ENCODE peak calls at places on chromosomes 6 and 20, in five cellular contexts. S is HepG2, D is GM12878, N is H1, Z is K562. H is an unnamed sample.
A peak's percentile ranks its signal among the peaks of the same experiment; 100 is the strongest.

GRCh38 chr6:36755435-36756348 is 58.1 kb downstream of the RAB44 start:
- DNase-seq in Z (no peak), N (no peak), S (peak; percentile 40), D (peak; percentile 91), H (no peak)

GRCh38 chr6:132446136-132446535 is 44.9 kb upstream of the MOXD1 start:
- DNase-seq in S (no peak), Z (no peak), N (no peak), D (no peak), H (no peak)

GRCh38 chr6:159267165-159267564 is 98.0 kb downstream of the FNDC1 start:
- DNase-seq in Z (peak; percentile 42), S (no peak), D (no peak), N (peak; percentile 57), H (peak; percentile 57)

GRCh38 chr20:373171-373890 is 7.2 kb upstream of the TRIB3 start:
- DNase-seq in D (no peak), Z (peak; percentile 82), S (peak; percentile 87), N (no peak), H (peak; percentile 46)

GRCh38 chr20:22921595-22922421 is 113.3 kb upstream of the SSTR4 start:
- DNase-seq in N (no peak), Z (peak; percentile 45), S (no peak), D (no peak), H (no peak)

GRCh38 chr20:7195704-7196103 is 428.2 kb downstream of the BMP2 start:
- DNase-seq in S (no peak), D (no peak), Z (no peak), N (no peak), H (no peak)

GRCh38 chr6:46170357-46171289 is at the start of gene ENPP5:
- DNase-seq in N (peak; percentile 92), D (peak; percentile 12), Z (peak; percentile 37), S (no peak), H (peak; percentile 98)

GRCh38 chr20:32484221-32485125 is 100.7 kb downstream of the NOL4L start:
- DNase-seq in D (no peak), S (no peak), N (peak; percentile 68), Z (no peak), H (peak; percentile 78)

GRCh38 chr6:168022488-168023321 is 25.2 kb downstream of the KIF25 start:
- DNase-seq in S (no peak), N (peak; percentile 28), D (no peak), Z (no peak), H (no peak)

GRCh38 chr20:35298264-35298663 is 6.0 kb upstream of the FAM83C start:
- DNase-seq in N (no peak), Z (no peak), S (no peak), D (no peak), H (no peak)

GRCh38 chr6:113634352-113635163 is 222.6 kb upstream of the MARCKS start:
- DNase-seq in S (no peak), D (peak; percentile 88), Z (no peak), N (no peak), H (no peak)

GRCh38 chr6:145332001-145332400 is 403.3 kb downstream of the EPM2A start:
- DNase-seq in N (no peak), D (no peak), Z (no peak), S (peak; percentile 16), H (peak; percentile 51)

GRCh38 chr6:44161997-44162338 is 3.3 kb downstream of the CAPN11 start:
- DNase-seq in Z (no peak), N (peak; percentile 39), S (no peak), D (no peak), H (no peak)

GRCh38 chr6:105740946-105741605 is 338.2 kb upstream of the PREP start:
- DNase-seq in S (no peak), N (no peak), D (no peak), Z (peak; percentile 17), H (no peak)

GRCh38 chr20:59006167-59006863 is 739 bp downstream of the CTSZ start:
- DNase-seq in N (no peak), S (no peak), Z (no peak), D (no peak), H (peak; percentile 33)

GRCh38 chr6:131717815-131718214 is 7.0 kb upstream of the CTAGE9 start:
- DNase-seq in S (peak; percentile 17), N (no peak), D (no peak), Z (no peak), H (no peak)

GRCh38 chr20:11204926-11205768 is 531.3 kb upstream of the JAG1 start:
- DNase-seq in N (peak; percentile 55), Z (no peak), S (peak; percentile 71), D (peak; percentile 50), H (peak; percentile 88)

GRCh38 chr6:141316236-141316635 is 816.5 kb upstream of the GJE1 start:
- DNase-seq in D (no peak), Z (no peak), S (no peak), N (no peak), H (no peak)

GRCh38 chr6:169082817-169083540 is 170.7 kb downstream of the THBS2 start:
- DNase-seq in S (no peak), N (no peak), Z (no peak), D (no peak), H (no peak)

GRCh38 chr6:140168365-140168764 is 793.9 kb upstream of the CITED2 start:
- DNase-seq in S (no peak), N (no peak), Z (no peak), D (no peak), H (no peak)

GRCh38 chr20:20552076-20552475 is 160.4 kb downstream of the RALGAPA2 start:
- DNase-seq in Z (no peak), D (no peak), S (no peak), N (no peak), H (no peak)

GRCh38 chr6:39143238-39143930 is 28.4 kb upstream of the SAYSD1 start:
- DNase-seq in N (no peak), D (no peak), Z (no peak), S (no peak), H (no peak)

GRCh38 chr20:56204206-56204605 is 44.3 kb upstream of the MC3R start:
- DNase-seq in N (no peak), S (no peak), D (no peak), Z (no peak), H (no peak)

GRCh38 chr20:36179170-36179945 is 24.8 kb downstream of the EPB41L1 start:
- DNase-seq in S (no peak), D (no peak), N (peak; percentile 57), Z (no peak), H (peak; percentile 54)

GRCh38 chr6:39294133-39294532 is 20.1 kb downstream of the KCNK17 start:
- DNase-seq in S (no peak), Z (no peak), D (no peak), N (no peak), H (no peak)

GRCh38 chr6:97186416-97186999 is 96.5 kb downstream of the MMS22L start:
- DNase-seq in D (peak; percentile 26), Z (peak; percentile 50), N (peak; percentile 64), S (peak; percentile 66), H (peak; percentile 78)

GRCh38 chr20:23246682-23247664 is 103.6 kb upstream of the NXT1 start:
- DNase-seq in S (no peak), Z (no peak), N (no peak), D (peak; percentile 31), H (no peak)

GRCh38 chr6:155872961-155873360 is 417.3 kb upstream of the NOX3 start:
- DNase-seq in N (no peak), D (no peak), Z (no peak), S (no peak), H (no peak)

GRCh38 chr6:117448732-117449131 is 23.0 kb upstream of the ROS1 start:
- DNase-seq in S (no peak), Z (no peak), D (no peak), N (no peak), H (no peak)

GRCh38 chr6:3411967-3412778 is 44.7 kb downstream of the SLC22A23 start:
- DNase-seq in Z (no peak), N (no peak), D (no peak), S (peak; percentile 84), H (no peak)
- H3K27ac ChIP-seq in Z (no peak overlapping the region), N (no peak overlapping the region), D (no peak overlapping the region), S (peak overlapping the region; percentile 93), H (no peak overlapping the region)

GRCh38 chr6:51535327-51535726 is 552.1 kb downstream of the PKHD1 start:
- DNase-seq in N (no peak), D (no peak), Z (no peak), S (no peak), H (no peak)
- H3K4me3 ChIP-seq in N (no peak overlapping the region), D (no peak overlapping the region), Z (no peak overlapping the region), S (no peak overlapping the region), H (no peak overlapping the region)

DNA sequence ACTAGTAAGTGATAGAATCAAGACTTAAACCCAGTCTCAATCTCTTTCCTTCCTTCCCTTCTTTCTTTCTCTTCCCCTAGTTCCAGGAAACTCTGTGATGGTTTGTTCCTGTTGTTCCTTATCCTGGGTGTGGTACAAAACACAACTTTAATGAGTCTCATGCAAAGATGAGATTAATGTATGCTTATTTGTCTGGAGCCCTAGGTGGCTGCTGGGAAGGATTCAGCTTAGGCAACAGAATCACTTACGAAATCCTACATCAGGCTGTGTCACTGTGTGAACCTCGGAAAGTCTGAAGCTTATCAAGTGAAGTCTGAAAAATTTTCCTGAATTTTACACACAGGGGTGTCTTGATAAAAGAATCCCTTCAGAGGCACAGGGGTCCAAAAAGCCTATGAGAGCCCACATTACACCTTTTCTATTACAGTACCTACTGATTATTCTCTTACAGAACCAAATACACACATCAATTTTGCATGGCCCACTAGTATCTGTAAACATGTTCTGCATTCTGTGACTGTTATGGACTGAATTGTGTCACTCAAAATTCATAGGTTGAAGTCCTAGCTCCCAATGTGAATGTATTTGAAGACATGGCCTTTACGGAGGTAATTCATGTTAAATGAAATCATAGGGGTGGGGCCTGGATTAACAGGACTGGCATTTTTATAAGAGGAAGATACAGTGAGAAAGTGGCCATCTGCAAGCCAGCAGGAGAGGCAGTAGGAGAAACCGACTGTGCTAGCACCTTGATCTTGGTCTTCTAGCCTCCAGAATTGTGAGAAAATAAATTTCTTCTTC is 144.7 kb downstream of the MYB start:
- DNase-seq in S (no peak), N (no peak), Z (peak; percentile 73), D (no peak), H (no peak)
- TF ChIP-seq CREB1 in S (no peak), N (no peak), Z (peak; percentile 58), D (no peak), H (no peak)

DNA sequence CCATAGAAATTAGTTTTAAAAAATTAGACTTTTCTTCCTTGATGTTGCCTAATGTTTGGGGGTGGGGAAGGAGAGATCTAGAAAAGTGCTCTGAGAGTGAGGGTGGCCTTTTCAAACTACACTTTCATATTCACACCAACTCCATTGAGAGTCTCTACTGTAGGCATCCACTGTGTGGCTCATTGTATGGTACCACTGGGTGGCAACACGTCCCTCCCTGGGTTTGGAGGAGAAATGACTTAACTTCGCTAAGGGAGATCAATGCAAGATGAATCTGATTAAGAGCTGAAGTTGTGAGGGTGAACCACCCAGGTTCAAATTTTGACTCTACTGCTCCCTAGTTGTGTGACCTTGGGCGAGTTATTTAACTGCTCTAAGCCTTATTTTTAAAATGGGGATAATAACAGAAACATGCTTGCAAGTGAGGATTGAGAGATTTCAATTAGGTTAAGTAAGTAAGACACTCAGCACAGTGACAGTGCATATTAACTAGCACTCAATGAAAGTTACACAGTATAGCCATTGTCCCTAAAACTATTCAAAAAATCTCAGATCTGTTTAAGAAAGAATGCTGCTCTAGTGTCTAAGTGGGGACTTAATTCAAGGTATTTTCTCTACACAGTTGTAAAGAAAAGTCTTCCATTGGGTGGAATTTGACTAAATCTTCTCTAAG is 193.5 kb upstream of the CNR1 start:
- DNase-seq in N (no peak), Z (no peak), S (no peak), D (no peak), H (peak; percentile 12)
- H3K27ac ChIP-seq in N (no peak overlapping the region), Z (no peak overlapping the region), S (no peak overlapping the region), D (no peak overlapping the region), H (no peak overlapping the region)